ENCODE peak calls at places on chromosomes 7 and 10, in six cellular contexts. S, Q, I, A, W and O are unnamed samples.

GRCh38 chr10:71840177-71840711 is 10.8 kb downstream of the PSAP start:
- DNase-seq in S (peak), W (peak), I (peak), A (no peak), Q (peak), O (peak)

GRCh38 chr7:102012941-102013461 is 195.6 kb downstream of the CUX1 start:
- DNase-seq in A (no peak), Q (no peak), I (no peak), W (no peak), S (no peak), O (no peak)

GRCh38 chr10:6247041-6247712 is 44.4 kb downstream of the PFKFB3 start:
- DNase-seq in Q (no peak), I (no peak), W (no peak), A (no peak), S (no peak), O (no peak)

GRCh38 chr7:130008941-130009847 is 42.0 kb downstream of the ZC3HC1 start:
- DNase-seq in Q (no peak), I (peak), S (no peak), W (peak), A (no peak), O (peak)

GRCh38 chr7:92765725-92766124 is 70.6 kb downstream of the CDK6 start:
- DNase-seq in I (no peak), Q (no peak), S (no peak), A (no peak), W (peak), O (no peak)

GRCh38 chr7:94374721-94375120 is 20.0 kb upstream of the COL1A2 start:
- DNase-seq in A (no peak), Q (no peak), W (no peak), I (no peak), S (no peak), O (no peak)

GRCh38 chr10:97259119-97259518 is 33.3 kb downstream of the ARHGAP19 start:
- DNase-seq in Q (no peak), S (no peak), A (no peak), I (peak), W (no peak), O (no peak)

GRCh38 chr7:119514326-119514725 is 758.6 kb upstream of the KCND2 start:
- DNase-seq in S (no peak), A (no peak), I (no peak), W (no peak), Q (no peak), O (no peak)

GRCh38 chr10:61039868-61040267 is 95.9 kb upstream of the RHOBTB1 start:
- DNase-seq in S (no peak), I (no peak), A (no peak), Q (no peak), W (no peak), O (no peak)

GRCh38 chr7:131011976-131012375 is 278.0 kb upstream of the KLF14 start:
- DNase-seq in W (peak), A (no peak), Q (no peak), I (no peak), S (no peak), O (no peak)

GRCh38 chr7:16235743-16236142 is 185.6 kb downstream of the CRPPA start:
- DNase-seq in W (no peak), S (no peak), I (no peak), A (no peak), Q (no peak), O (no peak)

GRCh38 chr10:21720090-21720489 is 186.1 kb downstream of the MLLT10 start:
- DNase-seq in W (no peak), Q (peak), A (no peak), S (no peak), I (no peak), O (no peak)

GRCh38 chr7:151243411-151244155 is 4.9 kb downstream of the SMARCD3 start:
- DNase-seq in W (no peak), S (peak), Q (no peak), I (no peak), A (peak), O (no peak)

GRCh38 chr10:43355749-43356371 is 15.6 kb upstream of the FXYD4 start:
- DNase-seq in I (peak), W (peak), A (no peak), Q (no peak), S (no peak), O (no peak)

GRCh38 chr7:8490391-8490790 is 57.0 kb downstream of the NXPH1 start:
- DNase-seq in W (no peak), I (no peak), Q (no peak), S (no peak), A (no peak), O (no peak)

GRCh38 chr10:58925381-58925780 is 251.1 kb upstream of the PHYHIPL start:
- DNase-seq in W (peak), I (no peak), S (no peak), Q (no peak), A (no peak), O (no peak)

GRCh38 chr7:140877249-140877524 is 47.5 kb downstream of the BRAF start:
- DNase-seq in W (no peak), S (no peak), A (no peak), Q (peak), I (no peak), O (no peak)

GRCh38 chr7:36287371-36288241 is 102.1 kb upstream of the ANLN start:
- DNase-seq in S (no peak), Q (no peak), I (no peak), A (peak), W (no peak), O (no peak)

GRCh38 chr7:30053068-30053467 is 24.9 kb downstream of the PLEKHA8 start:
- DNase-seq in I (no peak), S (no peak), W (no peak), A (no peak), Q (no peak), O (no peak)

GRCh38 chr7:42628021-42628420 is 283.8 kb downstream of the C7orf25 start:
- DNase-seq in A (no peak), W (no peak), S (no peak), Q (no peak), I (no peak), O (no peak)

GRCh38 chr7:33904680-33905388 is 505 bp upstream of the BMPER start:
- DNase-seq in Q (peak), S (peak), A (peak), W (peak), I (peak), O (no peak)

GRCh38 chr10:93612237-93612636 is at the start of gene PDE6C:
- DNase-seq in S (no peak), A (no peak), W (no peak), I (no peak), Q (no peak), O (no peak)

GRCh38 chr7:110813986-110814385 is 276.9 kb upstream of the LRRN3 start:
- DNase-seq in Q (no peak), S (no peak), A (no peak), I (no peak), W (no peak), O (no peak)

GRCh38 chr7:22962775-22963358 is 51.1 kb downstream of the HYCC1 start:
- DNase-seq in Q (no peak), S (no peak), I (no peak), A (no peak), W (no peak), O (no peak)

GRCh38 chr10:14397069-14397468 is 66.3 kb upstream of the FRMD4A start:
- DNase-seq in S (no peak), Q (peak), A (no peak), W (peak), I (no peak), O (peak)

GRCh38 chr10:121994429-121994881 is 5.5 kb downstream of the TACC2 start:
- DNase-seq in Q (peak), S (no peak), I (peak), W (peak), A (no peak), O (no peak)

GRCh38 chr10:116055252-116055918 is 217.6 kb downstream of the GFRA1 start:
- DNase-seq in S (no peak), W (no peak), A (no peak), I (no peak), Q (peak), O (no peak)

GRCh38 chr7:127731431-127732080 is 79.6 kb downstream of the SND1 start:
- DNase-seq in A (no peak), Q (no peak), W (no peak), I (no peak), S (no peak), O (no peak)
- H3K4me3 ChIP-seq in A (no peak), Q (no peak), W (no peak), I (no peak), S (no peak), O (no peak)

DNA sequence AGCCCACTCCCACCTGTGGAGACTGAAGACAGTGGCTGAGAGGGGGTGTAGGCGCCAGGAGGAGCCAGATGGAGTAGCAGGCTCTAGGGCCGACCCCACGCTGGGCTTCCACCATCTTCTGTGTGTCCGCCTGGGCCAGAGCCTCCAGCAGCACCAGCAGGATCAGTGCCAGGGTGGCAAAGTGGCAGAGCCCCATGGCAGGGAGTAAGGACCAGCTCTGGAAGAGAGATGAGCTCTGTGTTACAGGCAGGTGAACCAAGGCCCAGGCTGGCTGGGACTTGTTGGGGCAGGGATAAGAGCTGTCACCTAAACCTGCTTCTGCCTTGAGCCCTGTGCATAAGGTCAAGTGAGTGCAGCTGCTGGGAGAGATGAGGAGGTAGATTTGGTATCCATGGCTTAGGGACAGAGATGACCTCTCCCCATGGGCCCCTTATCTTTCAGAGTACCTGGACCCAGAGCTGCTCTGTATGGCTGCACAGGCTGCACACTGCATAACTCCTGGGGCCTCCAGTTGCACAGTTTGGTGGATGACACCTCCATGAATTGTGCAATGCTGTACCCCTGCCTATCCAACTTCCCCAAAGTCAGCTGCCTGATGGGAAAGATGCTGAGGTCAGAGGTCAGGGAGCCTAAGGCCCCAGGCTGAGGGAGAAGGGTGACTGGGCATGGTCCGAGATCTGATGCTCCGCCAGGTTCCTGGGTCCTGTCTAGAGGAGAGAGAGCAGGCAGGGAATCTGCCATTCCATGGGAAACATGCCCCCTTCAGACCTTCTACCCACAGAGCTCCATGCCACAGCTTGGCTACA is 7.4 kb upstream of the SAMD8 start:
- DNase-seq in S (no peak), W (peak), Q (no peak), I (no peak), A (no peak), O (no peak)
- H3K27ac ChIP-seq in S (no peak), W (no peak), Q (no peak), I (no peak), A (no peak), O (no peak)

GRCh38 chr10:31034041-31034918 is 2.6 kb upstream of the ZNF438 start:
- DNase-seq in I (no peak), A (peak), Q (no peak), W (peak), S (no peak), O (no peak)

GRCh38 chr10:31031666-31032514 is at the start of gene ZNF438:
- DNase-seq in Q (peak), I (peak), S (peak), A (peak), W (peak), O (peak)

GRCh38 chr10:31032515-31033132 is 959 bp upstream of the ZNF438 start:
- DNase-seq in W (no peak), S (no peak), Q (no peak), A (no peak), I (peak), O (no peak)

GRCh38 chr10:31031205-31031665 is 430 bp downstream of the ZNF438 start:
- DNase-seq in A (no peak), S (no peak), W (peak), I (no peak), Q (no peak), O (no peak)

DNA sequence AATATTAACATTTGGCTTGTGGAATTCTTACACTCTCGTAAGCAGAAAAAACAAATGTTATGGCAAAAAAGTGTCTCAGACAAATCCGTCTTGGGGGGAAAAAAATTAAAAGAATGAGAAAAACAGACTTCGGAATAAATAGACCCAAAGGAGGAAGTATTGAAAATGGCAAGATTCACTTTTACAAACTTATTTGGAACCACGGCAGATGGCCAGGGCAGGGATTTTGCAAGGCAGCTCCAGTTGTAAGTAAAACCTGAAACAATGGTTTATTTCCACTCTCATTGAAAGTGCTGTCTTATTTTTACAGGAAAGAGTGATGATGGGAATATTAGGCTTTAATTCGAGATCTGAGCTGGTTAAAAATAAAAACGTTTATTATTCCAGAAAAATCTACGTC is 1.5 kb upstream of the ZNF438 start:
- DNase-seq in W (no peak), S (no peak), I (no peak), A (no peak), Q (no peak), O (no peak)
- H3K4me3 ChIP-seq in W (no peak), S (no peak), I (peak), A (no peak), Q (peak), O (no peak)

GRCh38 chr10:24278519-24278889 is 69.6 kb downstream of the KIAA1217 start:
- DNase-seq in A (no peak), S (no peak), Q (no peak), I (no peak), W (no peak), O (no peak)
- H3K27ac ChIP-seq in A (no peak), S (no peak), Q (no peak), I (no peak), W (no peak), O (peak)

GRCh38 chr7:74514131-74514591 is 60.5 kb downstream of the GTF2IRD1 start:
- DNase-seq in W (no peak), Q (no peak), I (no peak), A (no peak), S (no peak), O (no peak)
- H3K4me3 ChIP-seq in W (no peak), Q (no peak), I (no peak), A (no peak), S (no peak), O (no peak)